ENCODE peak calls at places on chromosomes 1 and 21, in four cellular contexts. One of them, this sample, is unnamed.

GRCh38 chr1:244952940-244953339 is 88.6 kb upstream of the HNRNPU start:
- DNase-seq in uterus: no peak
- DNase-seq in fibroblast of lung: no peak
- DNase-seq in progenitor cell of endocrine pancreas: no peak
- DNase-seq in this sample: no peak

GRCh38 chr1:47431534-47431933 is 6.3 kb upstream of the FOXD2 start:
- DNase-seq in progenitor cell of endocrine pancreas: no peak
- DNase-seq in uterus: no peak
- DNase-seq in fibroblast of lung: peak
- DNase-seq in this sample: no peak

GRCh38 chr21:24046816-24047443 is 1560.4 kb downstream of the MRPL39 start:
- DNase-seq in progenitor cell of endocrine pancreas: no peak
- DNase-seq in uterus: no peak
- DNase-seq in fibroblast of lung: no peak
- DNase-seq in this sample: no peak

GRCh38 chr1:86703696-86704455 is 500 bp upstream of the SH3GLB1 start:
- DNase-seq in uterus: no peak
- DNase-seq in fibroblast of lung: no peak
- DNase-seq in progenitor cell of endocrine pancreas: no peak
- DNase-seq in this sample: no peak

GRCh38 chr1:61654067-61654466 is 70.9 kb downstream of the TM2D1 start:
- DNase-seq in progenitor cell of endocrine pancreas: no peak
- DNase-seq in uterus: no peak
- DNase-seq in fibroblast of lung: no peak
- DNase-seq in this sample: no peak

GRCh38 chr1:55311057-55311631 is 96.0 kb upstream of the USP24 start:
- DNase-seq in uterus: no peak
- DNase-seq in progenitor cell of endocrine pancreas: no peak
- DNase-seq in fibroblast of lung: peak
- DNase-seq in this sample: no peak

GRCh38 chr1:8687053-8687452 is 130.4 kb downstream of the RERE start:
- DNase-seq in uterus: no peak
- DNase-seq in fibroblast of lung: peak
- DNase-seq in progenitor cell of endocrine pancreas: no peak
- DNase-seq in this sample: no peak

GRCh38 chr1:209375097-209375496 is 208.4 kb upstream of the CAMK1G start:
- DNase-seq in progenitor cell of endocrine pancreas: no peak
- DNase-seq in fibroblast of lung: no peak
- DNase-seq in uterus: no peak
- DNase-seq in this sample: no peak

GRCh38 chr21:29080454-29080930 is 7.0 kb upstream of the CCT8 start:
- DNase-seq in progenitor cell of endocrine pancreas: no peak
- DNase-seq in fibroblast of lung: no peak
- DNase-seq in uterus: no peak
- DNase-seq in this sample: no peak

GRCh38 chr21:33428669-33429068 is 25.5 kb downstream of the IFNGR2 start:
- DNase-seq in progenitor cell of endocrine pancreas: no peak
- DNase-seq in fibroblast of lung: peak
- DNase-seq in uterus: no peak
- DNase-seq in this sample: no peak

GRCh38 chr1:8663915-8664331 is 153.5 kb downstream of the RERE start:
- DNase-seq in fibroblast of lung: peak
- DNase-seq in uterus: peak
- DNase-seq in progenitor cell of endocrine pancreas: no peak
- DNase-seq in this sample: no peak

GRCh38 chr1:93301131-93301530 is 44.6 kb upstream of the DR1 start:
- DNase-seq in progenitor cell of endocrine pancreas: no peak
- DNase-seq in fibroblast of lung: no peak
- DNase-seq in uterus: no peak
- DNase-seq in this sample: no peak

GRCh38 chr1:185681034-185681633 is 53.1 kb upstream of the HMCN1 start:
- DNase-seq in uterus: no peak
- DNase-seq in progenitor cell of endocrine pancreas: no peak
- DNase-seq in fibroblast of lung: peak
- DNase-seq in this sample: no peak

GRCh38 chr1:24699628-24700027 is 45.6 kb upstream of the CLIC4 start:
- DNase-seq in uterus: no peak
- DNase-seq in progenitor cell of endocrine pancreas: no peak
- DNase-seq in fibroblast of lung: no peak
- DNase-seq in this sample: no peak

GRCh38 chr1:30715216-30715615 is 8.2 kb downstream of the MATN1 start:
- DNase-seq in progenitor cell of endocrine pancreas: no peak
- DNase-seq in fibroblast of lung: no peak
- DNase-seq in uterus: no peak
- DNase-seq in this sample: no peak

GRCh38 chr21:39676054-39676771 is 63.5 kb downstream of the B3GALT5 start:
- DNase-seq in fibroblast of lung: no peak
- DNase-seq in uterus: no peak
- DNase-seq in progenitor cell of endocrine pancreas: no peak
- DNase-seq in this sample: no peak

GRCh38 chr21:33441489-33442477 is 38.0 kb downstream of the TMEM50B start:
- DNase-seq in uterus: no peak
- DNase-seq in fibroblast of lung: peak
- DNase-seq in progenitor cell of endocrine pancreas: no peak
- DNase-seq in this sample: no peak

GRCh38 chr1:109775408-109775807 is 11.7 kb upstream of the EPS8L3 start:
- DNase-seq in uterus: no peak
- DNase-seq in progenitor cell of endocrine pancreas: no peak
- DNase-seq in fibroblast of lung: no peak
- DNase-seq in this sample: no peak

GRCh38 chr1:36966242-36966641 is 68.1 kb downstream of the GRIK3 start:
- DNase-seq in fibroblast of lung: peak
- DNase-seq in progenitor cell of endocrine pancreas: peak
- DNase-seq in uterus: no peak
- DNase-seq in this sample: no peak

GRCh38 chr1:97433520-97434175 is 487.2 kb downstream of the DPYD start:
- DNase-seq in fibroblast of lung: peak
- DNase-seq in progenitor cell of endocrine pancreas: no peak
- DNase-seq in uterus: no peak
- DNase-seq in this sample: no peak

GRCh38 chr21:45970674-45971486 is 10.7 kb upstream of the COL6A1 start:
- DNase-seq in progenitor cell of endocrine pancreas: peak
- DNase-seq in uterus: peak
- DNase-seq in fibroblast of lung: peak
- DNase-seq in this sample: peak

GRCh38 chr1:152096931-152097330 is 8.1 kb upstream of the TCHHL1 start:
- DNase-seq in fibroblast of lung: no peak
- DNase-seq in uterus: no peak
- DNase-seq in progenitor cell of endocrine pancreas: no peak
- DNase-seq in this sample: no peak

GRCh38 chr1:42035205-42035829 is 116.6 kb upstream of the HIVEP3 start:
- DNase-seq in uterus: no peak
- DNase-seq in fibroblast of lung: peak
- DNase-seq in progenitor cell of endocrine pancreas: no peak
- DNase-seq in this sample: peak

GRCh38 chr1:64030411-64030810 is 173.0 kb upstream of the UBE2U start:
- DNase-seq in uterus: no peak
- DNase-seq in progenitor cell of endocrine pancreas: no peak
- DNase-seq in fibroblast of lung: no peak
- DNase-seq in this sample: no peak

GRCh38 chr1:235709018-235709417 is 59.4 kb upstream of the GNG4 start:
- DNase-seq in uterus: no peak
- DNase-seq in progenitor cell of endocrine pancreas: no peak
- DNase-seq in fibroblast of lung: no peak
- DNase-seq in this sample: no peak

GRCh38 chr1:107529511-107530149 is 388.8 kb downstream of the NTNG1 start:
- DNase-seq in fibroblast of lung: peak
- DNase-seq in uterus: no peak
- DNase-seq in progenitor cell of endocrine pancreas: no peak
- DNase-seq in this sample: peak

GRCh38 chr1:91781371-91781825 is 104.6 kb downstream of the TGFBR3 start:
- DNase-seq in fibroblast of lung: peak
- DNase-seq in progenitor cell of endocrine pancreas: no peak
- DNase-seq in uterus: no peak
- DNase-seq in this sample: no peak

GRCh38 chr1:56897150-56898004 is 42.8 kb downstream of the C8A start:
- DNase-seq in uterus: no peak
- DNase-seq in progenitor cell of endocrine pancreas: no peak
- DNase-seq in fibroblast of lung: peak
- DNase-seq in this sample: no peak

GRCh38 chr1:64856564-64856963 is 109.8 kb downstream of the JAK1 start:
- DNase-seq in progenitor cell of endocrine pancreas: no peak
- DNase-seq in uterus: peak
- DNase-seq in fibroblast of lung: peak
- DNase-seq in this sample: no peak

GRCh38 chr1:19258353-19258752 is 6.7 kb downstream of the MRTO4 start:
- DNase-seq in fibroblast of lung: no peak
- DNase-seq in progenitor cell of endocrine pancreas: no peak
- DNase-seq in uterus: no peak
- DNase-seq in this sample: no peak

GRCh38 chr1:231383159-231383855 is 38.8 kb downstream of the EGLN1 start:
- DNase-seq in progenitor cell of endocrine pancreas: no peak
- DNase-seq in fibroblast of lung: no peak
- DNase-seq in uterus: no peak
- DNase-seq in this sample: no peak

GRCh38 chr1:109231085-109231484 is 17.4 kb downstream of the SARS1 start:
- DNase-seq in uterus: no peak
- DNase-seq in progenitor cell of endocrine pancreas: no peak
- DNase-seq in fibroblast of lung: no peak
- DNase-seq in this sample: no peak

GRCh38 chr1:183331095-183331742 is 87.0 kb downstream of the NMNAT2 start:
- DNase-seq in fibroblast of lung: no peak
- DNase-seq in uterus: no peak
- DNase-seq in progenitor cell of endocrine pancreas: no peak
- DNase-seq in this sample: no peak

GRCh38 chr1:201905234-201905890 is 16.7 kb downstream of the SHISA4 start:
- DNase-seq in fibroblast of lung: no peak
- DNase-seq in progenitor cell of endocrine pancreas: no peak
- DNase-seq in uterus: no peak
- DNase-seq in this sample: no peak

GRCh38 chr1:236553370-236553769 is 29.6 kb downstream of the LGALS8 start:
- DNase-seq in uterus: no peak
- DNase-seq in progenitor cell of endocrine pancreas: no peak
- DNase-seq in fibroblast of lung: no peak
- DNase-seq in this sample: no peak

GRCh38 chr1:85047472-85048295 is 616 bp downstream of the MCOLN3 start:
- DNase-seq in uterus: peak
- DNase-seq in fibroblast of lung: no peak
- DNase-seq in progenitor cell of endocrine pancreas: peak
- DNase-seq in this sample: no peak

GRCh38 chr21:42674351-42674940 is 21.0 kb downstream of the PDE9A start:
- DNase-seq in fibroblast of lung: peak
- DNase-seq in uterus: peak
- DNase-seq in progenitor cell of endocrine pancreas: no peak
- DNase-seq in this sample: no peak

GRCh38 chr1:231238298-231238697 is 2.7 kb upstream of the GNPAT start:
- DNase-seq in fibroblast of lung: no peak
- DNase-seq in uterus: no peak
- DNase-seq in progenitor cell of endocrine pancreas: no peak
- DNase-seq in this sample: no peak

GRCh38 chr1:226063362-226064167 is 1.0 kb downstream of the H3-3A start:
- DNase-seq in progenitor cell of endocrine pancreas: peak
- DNase-seq in uterus: peak
- DNase-seq in fibroblast of lung: peak
- DNase-seq in this sample: no peak

GRCh38 chr1:216560527-216560926 is 137.3 kb upstream of the USH2A start:
- DNase-seq in fibroblast of lung: no peak
- DNase-seq in progenitor cell of endocrine pancreas: no peak
- DNase-seq in uterus: no peak
- DNase-seq in this sample: no peak

GRCh38 chr1:216559359-216559758 is 136.1 kb upstream of the USH2A start:
- DNase-seq in fibroblast of lung: no peak
- DNase-seq in progenitor cell of endocrine pancreas: no peak
- DNase-seq in uterus: no peak
- DNase-seq in this sample: no peak

GRCh38 chr1:216563096-216563495 is 139.8 kb upstream of the USH2A start:
- DNase-seq in progenitor cell of endocrine pancreas: no peak
- DNase-seq in fibroblast of lung: no peak
- DNase-seq in uterus: no peak
- DNase-seq in this sample: no peak

GRCh38 chr1:216566809-216567208 is 143.6 kb upstream of the USH2A start:
- DNase-seq in progenitor cell of endocrine pancreas: no peak
- DNase-seq in fibroblast of lung: peak
- DNase-seq in uterus: no peak
- DNase-seq in this sample: no peak

GRCh38 chr1:216562383-216562782 is 139.1 kb upstream of the USH2A start:
- DNase-seq in progenitor cell of endocrine pancreas: no peak
- DNase-seq in fibroblast of lung: peak
- DNase-seq in uterus: no peak
- DNase-seq in this sample: no peak
- TF ChIP-seq CTCF in progenitor cell of endocrine pancreas: no peak
- TF ChIP-seq CTCF in fibroblast of lung: no peak
- TF ChIP-seq CTCF in uterus: no peak
- TF ChIP-seq CTCF in this sample: peak

GRCh38 chr1:2311184-2312032 is 79.9 kb downstream of the MORN1 start:
- DNase-seq in fibroblast of lung: peak
- DNase-seq in progenitor cell of endocrine pancreas: peak
- DNase-seq in uterus: peak
- DNase-seq in this sample: no peak
- TF ChIP-seq CTCF in fibroblast of lung: peak
- TF ChIP-seq CTCF in progenitor cell of endocrine pancreas: peak
- TF ChIP-seq CTCF in uterus: peak
- TF ChIP-seq CTCF in this sample: no peak

DNA sequence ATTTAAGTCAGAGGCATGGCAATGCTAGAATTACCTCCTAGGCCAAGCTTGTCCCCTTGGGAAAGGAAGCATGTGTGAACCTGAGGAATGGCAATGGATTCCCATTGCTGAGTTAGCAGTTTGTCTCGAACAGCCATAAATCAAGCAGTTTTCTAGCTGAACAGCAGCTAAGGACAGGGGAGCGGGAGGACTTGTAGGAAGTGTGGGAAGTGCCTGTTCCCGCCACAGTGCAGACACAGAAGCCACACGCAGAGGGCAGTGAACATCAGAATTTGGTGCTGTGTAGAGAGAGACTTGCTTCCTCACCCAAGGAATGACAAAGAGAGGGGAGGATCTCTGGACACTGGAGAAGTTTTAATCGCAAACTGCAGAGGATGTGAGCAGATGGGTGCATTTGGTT is 3.8 kb downstream of the PHGDH start:
- DNase-seq in uterus: no peak
- DNase-seq in fibroblast of lung: peak
- DNase-seq in progenitor cell of endocrine pancreas: no peak
- DNase-seq in this sample: no peak
- TF ChIP-seq CTCF in uterus: no peak
- TF ChIP-seq CTCF in fibroblast of lung: no peak
- TF ChIP-seq CTCF in progenitor cell of endocrine pancreas: no peak
- TF ChIP-seq CTCF in this sample: no peak

GRCh38 chr1:27070390-27071048 is 57.9 kb upstream of the TENT5B start:
- DNase-seq in progenitor cell of endocrine pancreas: no peak
- DNase-seq in fibroblast of lung: no peak
- DNase-seq in uterus: no peak
- DNase-seq in this sample: no peak
- TF ChIP-seq CTCF in progenitor cell of endocrine pancreas: no peak
- TF ChIP-seq CTCF in fibroblast of lung: no peak
- TF ChIP-seq CTCF in uterus: no peak
- TF ChIP-seq CTCF in this sample: no peak

This sample was measured in D721Med.